ENCODE peak calls at places on chromosomes 5 and 9, in seven cellular contexts. F is HCT116; Y is HT-29; U is stimulated activated CD4-positive, alpha-beta T cell treated with anti-CD3 and anti-CD28 coated beads, Interleukin-2, amount 100 ng/mL, for 24 hours; E is PC-3; B is activated CD8-positive, alpha-beta T cell treated with anti-CD3 and anti-CD28 coated beads for 36 hours; Z is BE2C. S is an unnamed sample.

GRCh38 chr9:81374881-81375280 is 314.5 kb downstream of the TLE1 start:
- DNase-seq in F (no peak), E (no peak), U (no peak), Y (no peak), B (no peak), Z (no peak), S (no peak)

GRCh38 chr9:69485466-69485865 is 160.5 kb downstream of the ENTREP1 start:
- DNase-seq in E (no peak), Y (peak; percentile 43), U (no peak), F (no peak), Z (no peak), B (no peak), S (no peak)

GRCh38 chr5:16025681-16026080 is 153.9 kb downstream of the MARCHF11 start:
- DNase-seq in Y (no peak), E (no peak), F (no peak), B (no peak), U (no peak), Z (peak; percentile 82), S (no peak)

GRCh38 chr9:92949266-92949982 is 2.1 kb downstream of the FGD3 start:
- DNase-seq in E (no peak), Z (no peak), F (no peak), U (peak; percentile 14), B (no peak), Y (no peak), S (no peak)

GRCh38 chr5:140357731-140358093 is 2.3 kb upstream of the SLC4A9 start:
- DNase-seq in U (peak; percentile 76), F (peak; percentile 76), B (peak; percentile 88), Y (peak; percentile 94), Z (peak; percentile 83), E (peak; percentile 93), S (peak; percentile 84)

GRCh38 chr5:41527201-41527779 is 16.9 kb upstream of the PLCXD3 start:
- DNase-seq in F (peak; percentile 33), Y (no peak), Z (peak; percentile 19), U (no peak), E (peak; percentile 99), B (no peak), S (no peak)

GRCh38 chr5:112923148-112923917 is 1.3 kb upstream of the REEP5 start:
- DNase-seq in B (peak; percentile 56), F (no peak), U (no peak), E (no peak), Y (no peak), Z (no peak), S (no peak)

GRCh38 chr9:83651558-83651957 is 28.6 kb downstream of the IDNK start:
- DNase-seq in B (no peak), U (no peak), F (no peak), Y (no peak), Z (no peak), E (no peak), S (no peak)

GRCh38 chr9:137759649-137760321 is 117.8 kb upstream of the CACNA1B start:
- DNase-seq in E (no peak), F (no peak), U (no peak), Y (no peak), Z (peak; percentile 41), B (no peak), S (peak; percentile 60)

GRCh38 chr9:137592767-137593166 is 2.5 kb upstream of the ZMYND19 start:
- DNase-seq in B (no peak), U (no peak), E (no peak), Y (no peak), F (no peak), Z (no peak), S (no peak)

GRCh38 chr5:34474573-34475021 is 181.5 kb upstream of the RAI14 start:
- DNase-seq in F (peak; percentile 38), Y (peak; percentile 84), U (no peak), Z (peak; percentile 26), E (peak; percentile 73), B (no peak), S (no peak)

GRCh38 chr5:127290946-127291763 is 559 bp downstream of the MEGF10 start:
- DNase-seq in E (no peak), Y (no peak), Z (no peak), B (no peak), U (no peak), F (no peak), S (no peak)

GRCh38 chr9:115850548-115851304 is 302.9 kb upstream of the PAPPA start:
- DNase-seq in B (no peak), F (no peak), U (no peak), Z (no peak), E (peak; percentile 52), Y (no peak), S (no peak)

GRCh38 chr9:137156567-137157375 is 13.1 kb downstream of the LRRC26 start:
- DNase-seq in Y (no peak), B (peak; percentile 79), F (no peak), Z (peak; percentile 54), E (peak; percentile 39), U (peak; percentile 68), S (peak; percentile 64)

GRCh38 chr5:116572375-116573278 is 2.0 kb downstream of the SEMA6A start:
- DNase-seq in U (no peak), Z (peak; percentile 76), B (no peak), F (no peak), Y (no peak), E (no peak), S (peak; percentile 64)

S was measured in glutamatergic neuron.